ENCODE peak calls at places on chromosomes 7 and 10, in four cellular contexts. N is type B pancreatic cell, K is transverse colon, R is GM03348. I is an unnamed sample.

GRCh38 chr7:99623091-99623693 is 6.4 kb downstream of the ZSCAN25 start:
- DNase-seq in R (no peak), N (peak; percentile 10), K (no peak), I (no peak)

GRCh38 chr10:43177588-43177987 is 39.3 kb downstream of the CSGALNACT2 start:
- DNase-seq in K (no peak), N (no peak), R (no peak), I (no peak)

GRCh38 chr7:42661312-42661711 is 250.6 kb downstream of the C7orf25 start:
- DNase-seq in K (no peak), N (no peak), R (peak; percentile 25), I (no peak)

GRCh38 chr10:131532291-131532690 is 220.8 kb upstream of the TCERG1L start:
- DNase-seq in K (no peak), R (no peak), N (no peak), I (no peak)

GRCh38 chr7:44259547-44260457 is 59.0 kb downstream of the YKT6 start:
- DNase-seq in R (peak; percentile 93), K (peak; percentile 15), N (no peak), I (peak; percentile 21)

GRCh38 chr7:70520604-70521003 is 611.3 kb upstream of the GALNT17 start:
- DNase-seq in K (no peak), N (no peak), R (peak; percentile 43), I (no peak)

GRCh38 chr7:133481676-133482075 is 228.8 kb downstream of the EXOC4 start:
- DNase-seq in R (peak; percentile 55), N (no peak), K (no peak), I (no peak)

GRCh38 chr10:118459642-118460193 is 117.6 kb upstream of the FAM204A start:
- DNase-seq in N (no peak), K (peak; percentile 67), R (peak; percentile 81), I (peak; percentile 43)

GRCh38 chr10:59700709-59701108 is 8.9 kb downstream of the SLC16A9 start:
- DNase-seq in K (no peak), R (no peak), N (no peak), I (no peak)

GRCh38 chr10:34911661-34912205 is 96.6 kb upstream of the PARD3 start:
- DNase-seq in K (no peak), R (peak; percentile 47), N (no peak), I (no peak)

GRCh38 chr10:32445036-32445435 is 904 bp upstream of the CCDC7 start:
- DNase-seq in N (no peak), R (peak; percentile 8), K (no peak), I (no peak)

GRCh38 chr10:86294346-86295265 is 72.0 kb downstream of the GRID1 start:
- DNase-seq in R (no peak), N (peak; percentile 59), K (no peak), I (no peak)

GRCh38 chr10:47176903-47177860 is 122.8 kb upstream of the GDF10 start:
- DNase-seq in R (peak; percentile 36), K (no peak), N (no peak), I (no peak)

GRCh38 chr7:65397730-65398142 is 24.1 kb downstream of the ZNF92 start:
- DNase-seq in N (no peak), K (no peak), R (no peak), I (no peak)

GRCh38 chr7:139242741-139243281 is 11.8 kb downstream of the UBN2 start:
- DNase-seq in R (peak; percentile 27), K (no peak), N (no peak), I (no peak)

GRCh38 chr10:6134099-6134880 is 45.5 kb downstream of the RBM17 start:
- DNase-seq in K (no peak), R (no peak), N (no peak), I (no peak)

GRCh38 chr7:147483634-147484292 is 1106.8 kb upstream of the C7orf33 start:
- DNase-seq in N (no peak), R (peak; percentile 13), K (no peak), I (no peak)

GRCh38 chr10:120286280-120286679 is 170.7 kb upstream of the PLPP4 start:
- DNase-seq in K (no peak), R (no peak), N (no peak), I (no peak)

GRCh38 chr10:5413012-5413938 is 918 bp downstream of the NET1 start:
- DNase-seq in K (no peak), R (peak; percentile 52), N (no peak), I (peak; percentile 6)

GRCh38 chr7:28939367-28939766 is 18.8 kb downstream of the TRIL start:
- DNase-seq in R (no peak), K (no peak), N (no peak), I (no peak)

GRCh38 chr7:23065974-23066373 is 39.6 kb upstream of the KLHL7 start:
- DNase-seq in N (no peak), R (peak; percentile 60), K (no peak), I (no peak)

GRCh38 chr7:69598081-69598486 is at the start of gene AUTS2:
- DNase-seq in R (peak; percentile 97), N (peak; percentile 94), K (peak; percentile 68), I (peak; percentile 93)